ENCODE peak calls at places on chromosomes 7 and 10, in four cellular contexts. One of them, this sample, is unnamed.

GRCh38 chr10:62178568-62178967 is 90.1 kb downstream of the RTKN2 start:
- DNase-seq in stimulated activated CD4-positive, alpha-beta T cell treated with anti-CD3 and anti-CD28 coated beads, Interleukin-1b, Interleukin-23, amount 100 ng/mL, for 24 hours: no peak
- DNase-seq in prostate gland: no peak
- DNase-seq in DMS53: no peak
- DNase-seq in this sample: no peak

GRCh38 chr10:62870866-62871265 is 54.7 kb upstream of the EGR2 start:
- DNase-seq in stimulated activated CD4-positive, alpha-beta T cell treated with anti-CD3 and anti-CD28 coated beads, Interleukin-1b, Interleukin-23, amount 100 ng/mL, for 24 hours: no peak
- DNase-seq in prostate gland: no peak
- DNase-seq in DMS53: no peak
- DNase-seq in this sample: no peak

GRCh38 chr7:9026121-9026520 is 592.7 kb downstream of the NXPH1 start:
- DNase-seq in stimulated activated CD4-positive, alpha-beta T cell treated with anti-CD3 and anti-CD28 coated beads, Interleukin-1b, Interleukin-23, amount 100 ng/mL, for 24 hours: no peak
- DNase-seq in prostate gland: no peak
- DNase-seq in DMS53: no peak
- DNase-seq in this sample: no peak

GRCh38 chr10:110629680-110630191 is 14.4 kb upstream of the RBM20 start:
- DNase-seq in stimulated activated CD4-positive, alpha-beta T cell treated with anti-CD3 and anti-CD28 coated beads, Interleukin-1b, Interleukin-23, amount 100 ng/mL, for 24 hours: no peak
- DNase-seq in prostate gland: peak
- DNase-seq in DMS53: peak
- DNase-seq in this sample: no peak

GRCh38 chr10:130396044-130396443 is 259.9 kb downstream of the GLRX3 start:
- DNase-seq in stimulated activated CD4-positive, alpha-beta T cell treated with anti-CD3 and anti-CD28 coated beads, Interleukin-1b, Interleukin-23, amount 100 ng/mL, for 24 hours: no peak
- DNase-seq in prostate gland: no peak
- DNase-seq in DMS53: no peak
- DNase-seq in this sample: no peak

GRCh38 chr10:47297796-47298540 is 2.0 kb upstream of the GDF10 start:
- DNase-seq in stimulated activated CD4-positive, alpha-beta T cell treated with anti-CD3 and anti-CD28 coated beads, Interleukin-1b, Interleukin-23, amount 100 ng/mL, for 24 hours: no peak
- DNase-seq in prostate gland: no peak
- DNase-seq in DMS53: no peak
- DNase-seq in this sample: no peak

GRCh38 chr10:64648915-64649314 is 1127.7 kb downstream of the REEP3 start:
- DNase-seq in stimulated activated CD4-positive, alpha-beta T cell treated with anti-CD3 and anti-CD28 coated beads, Interleukin-1b, Interleukin-23, amount 100 ng/mL, for 24 hours: no peak
- DNase-seq in prostate gland: no peak
- DNase-seq in DMS53: peak
- DNase-seq in this sample: no peak

GRCh38 chr10:119205926-119206602 is 1.3 kb upstream of the GRK5 start:
- DNase-seq in stimulated activated CD4-positive, alpha-beta T cell treated with anti-CD3 and anti-CD28 coated beads, Interleukin-1b, Interleukin-23, amount 100 ng/mL, for 24 hours: no peak
- DNase-seq in prostate gland: peak
- DNase-seq in DMS53: peak
- DNase-seq in this sample: peak

GRCh38 chr7:22697897-22698645 is 28.9 kb upstream of the IL6 start:
- DNase-seq in stimulated activated CD4-positive, alpha-beta T cell treated with anti-CD3 and anti-CD28 coated beads, Interleukin-1b, Interleukin-23, amount 100 ng/mL, for 24 hours: no peak
- DNase-seq in prostate gland: no peak
- DNase-seq in DMS53: no peak
- DNase-seq in this sample: no peak

GRCh38 chr7:30862987-30863693 is 48.5 kb upstream of the AQP1 start:
- DNase-seq in stimulated activated CD4-positive, alpha-beta T cell treated with anti-CD3 and anti-CD28 coated beads, Interleukin-1b, Interleukin-23, amount 100 ng/mL, for 24 hours: no peak
- DNase-seq in prostate gland: no peak
- DNase-seq in DMS53: no peak
- DNase-seq in this sample: no peak

GRCh38 chr10:3720228-3721019 is 64.6 kb downstream of the KLF6 start:
- DNase-seq in stimulated activated CD4-positive, alpha-beta T cell treated with anti-CD3 and anti-CD28 coated beads, Interleukin-1b, Interleukin-23, amount 100 ng/mL, for 24 hours: no peak
- DNase-seq in prostate gland: no peak
- DNase-seq in DMS53: no peak
- DNase-seq in this sample: peak

GRCh38 chr10:99888623-99889022 is 106.2 kb downstream of the ABCC2 start:
- DNase-seq in stimulated activated CD4-positive, alpha-beta T cell treated with anti-CD3 and anti-CD28 coated beads, Interleukin-1b, Interleukin-23, amount 100 ng/mL, for 24 hours: no peak
- DNase-seq in prostate gland: no peak
- DNase-seq in DMS53: no peak
- DNase-seq in this sample: no peak

GRCh38 chr10:31741473-31741872 is 187.2 kb downstream of the ARHGAP12 start:
- DNase-seq in stimulated activated CD4-positive, alpha-beta T cell treated with anti-CD3 and anti-CD28 coated beads, Interleukin-1b, Interleukin-23, amount 100 ng/mL, for 24 hours: no peak
- DNase-seq in prostate gland: no peak
- DNase-seq in DMS53: no peak
- DNase-seq in this sample: no peak

GRCh38 chr7:157991761-157992160 is 595.9 kb downstream of the PTPRN2 start:
- DNase-seq in stimulated activated CD4-positive, alpha-beta T cell treated with anti-CD3 and anti-CD28 coated beads, Interleukin-1b, Interleukin-23, amount 100 ng/mL, for 24 hours: no peak
- DNase-seq in prostate gland: no peak
- DNase-seq in DMS53: no peak
- DNase-seq in this sample: no peak

This sample was measured in mucosa of gallbladder.